ENCODE peak calls at places on chromosomes 13 and 19, in ten cellular contexts. P is AG10803; Q is aorta; G is activated CD4-positive, CD25-positive, alpha-beta regulatory T cell; X is activated naive CD4-positive, alpha-beta T cell; S is HT1080; W is anterior cingulate cortex; B is activated T-cell treated with anti-CD3 and anti-CD28 coated beads for 1 hour; U is T follicular helper cell; V is head of caudate nucleus. O is an unnamed sample.

GRCh38 chr13:37960427-37960826 is 90.9 kb upstream of the TRPC4 start:
- DNase-seq in P (no peak), Q (no peak), G (no peak), X (no peak), S (no peak), W (no peak), B (no peak), U (no peak), V (no peak), O (no peak)

GRCh38 chr19:2549701-2550191 is 73.8 kb downstream of the GADD45B start:
- DNase-seq in P (peak; percentile 99), Q (peak; percentile 95), G (no peak), X (no peak), S (peak; percentile 50), W (peak; percentile 83), B (no peak), U (no peak), V (peak; percentile 91), O (no peak)

GRCh38 chr19:3387645-3388589 is 21.5 kb downstream of the NFIC start:
- DNase-seq in P (peak; percentile 84), Q (peak; percentile 93), G (no peak), X (no peak), S (no peak), W (peak; percentile 86), B (no peak), U (no peak), V (peak; percentile 91), O (no peak)

GRCh38 chr13:74036373-74036772 is 97.8 kb downstream of the KLF12 start:
- DNase-seq in P (no peak), Q (no peak), G (no peak), X (no peak), S (no peak), W (no peak), B (no peak), U (no peak), V (no peak), O (no peak)

GRCh38 chr13:77980592-77980991 is 62.0 kb upstream of the EDNRB start:
- DNase-seq in P (peak; percentile 67), Q (no peak), G (no peak), X (no peak), S (peak; percentile 61), W (peak; percentile 1), B (no peak), U (no peak), V (no peak), O (no peak)

GRCh38 chr13:50526771-50527567 is 316.5 kb downstream of the DLEU7 start:
- DNase-seq in P (no peak), Q (no peak), G (no peak), X (no peak), S (no peak), W (no peak), B (no peak), U (no peak), V (no peak), O (no peak)

GRCh38 chr13:23460921-23461320 is 27.4 kb upstream of the SACS start:
- DNase-seq in P (no peak), Q (no peak), G (no peak), X (no peak), S (no peak), W (no peak), B (no peak), U (no peak), V (no peak), O (no peak)

GRCh38 chr13:84574851-84575250 is 692.6 kb upstream of the SLITRK1 start:
- DNase-seq in P (peak; percentile 21), Q (no peak), G (no peak), X (no peak), S (peak; percentile 11), W (no peak), B (no peak), U (no peak), V (no peak), O (no peak)

GRCh38 chr13:104086205-104086604 is 1020.0 kb upstream of the SLC10A2 start:
- DNase-seq in P (no peak), Q (no peak), G (no peak), X (no peak), S (no peak), W (no peak), B (no peak), U (no peak), V (no peak), O (no peak)

GRCh38 chr19:41031926-41032325 is 40.8 kb downstream of the CYP2B6 start:
- DNase-seq in P (no peak), Q (no peak), G (no peak), X (no peak), S (no peak), W (no peak), B (no peak), U (no peak), V (no peak), O (no peak)

GRCh38 chr13:55418095-55418494 is 1722.6 kb upstream of the PRR20A start:
- DNase-seq in P (no peak), Q (no peak), G (no peak), X (no peak), S (no peak), W (no peak), B (no peak), U (no peak), V (no peak), O (no peak)

GRCh38 chr13:66775196-66775595 is 454.9 kb downstream of the PCDH9 start:
- DNase-seq in P (no peak), Q (no peak), G (no peak), X (no peak), S (no peak), W (no peak), B (no peak), U (no peak), V (no peak), O (no peak)

GRCh38 chr13:27928805-27929753 is 9.3 kb downstream of the PDX1 start:
- DNase-seq in P (no peak), Q (no peak), G (no peak), X (no peak), S (no peak), W (no peak), B (no peak), U (no peak), V (no peak), O (no peak)